ENCODE peak calls at places on chromosomes 7 and 10, in eight cellular contexts. One of them, this sample, is unnamed.
A peak's percentile ranks its signal among the peaks of the same experiment; 100 is the strongest.

GRCh38 chr10:28891058-28891713 is 213.9 kb downstream of the BAMBI start:
- DNase-seq in pancreas: no peak
- DNase-seq in stomach: no peak
- DNase-seq in fibroblast of mammary gland: no peak
- DNase-seq in cardiac fibroblast: no peak
- DNase-seq in AG04449: no peak
- DNase-seq in breast epithelium: no peak
- DNase-seq in left lung: no peak
- DNase-seq in this sample: no peak

GRCh38 chr10:132870426-132870825 is 71.9 kb downstream of the CFAP46 start:
- DNase-seq in pancreas: no peak
- DNase-seq in stomach: peak; percentile 4
- DNase-seq in fibroblast of mammary gland: no peak
- DNase-seq in cardiac fibroblast: no peak
- DNase-seq in AG04449: no peak
- DNase-seq in breast epithelium: no peak
- DNase-seq in left lung: peak; percentile 2
- DNase-seq in this sample: no peak

GRCh38 chr7:134153493-134154093 is 26.5 kb downstream of the LRGUK start:
- DNase-seq in pancreas: no peak
- DNase-seq in stomach: no peak
- DNase-seq in fibroblast of mammary gland: no peak
- DNase-seq in cardiac fibroblast: no peak
- DNase-seq in AG04449: no peak
- DNase-seq in breast epithelium: no peak
- DNase-seq in left lung: no peak
- DNase-seq in this sample: no peak

GRCh38 chr7:111424768-111425167 is 137.5 kb downstream of the IMMP2L start:
- DNase-seq in pancreas: no peak
- DNase-seq in stomach: no peak
- DNase-seq in fibroblast of mammary gland: peak; percentile 26
- DNase-seq in cardiac fibroblast: peak; percentile 12
- DNase-seq in AG04449: no peak
- DNase-seq in breast epithelium: no peak
- DNase-seq in left lung: no peak
- DNase-seq in this sample: no peak

GRCh38 chr10:132121511-132121830 is 55.7 kb downstream of the JAKMIP3 start:
- DNase-seq in pancreas: peak; percentile 12
- DNase-seq in stomach: no peak
- DNase-seq in fibroblast of mammary gland: no peak
- DNase-seq in cardiac fibroblast: no peak
- DNase-seq in AG04449: no peak
- DNase-seq in breast epithelium: no peak
- DNase-seq in left lung: no peak
- DNase-seq in this sample: no peak

GRCh38 chr7:73904219-73905136 is 43.5 kb downstream of the TMEM270 start:
- DNase-seq in pancreas: no peak
- DNase-seq in stomach: no peak
- DNase-seq in fibroblast of mammary gland: peak; percentile 43
- DNase-seq in cardiac fibroblast: peak; percentile 35
- DNase-seq in AG04449: no peak
- DNase-seq in breast epithelium: no peak
- DNase-seq in left lung: peak; percentile 28
- DNase-seq in this sample: no peak

GRCh38 chr10:119981826-119982225 is 89.3 kb downstream of the SEC23IP start:
- DNase-seq in pancreas: no peak
- DNase-seq in stomach: no peak
- DNase-seq in fibroblast of mammary gland: no peak
- DNase-seq in cardiac fibroblast: no peak
- DNase-seq in AG04449: no peak
- DNase-seq in breast epithelium: no peak
- DNase-seq in left lung: no peak
- DNase-seq in this sample: no peak

GRCh38 chr7:23235688-23236280 is 10.8 kb upstream of the GPNMB start:
- DNase-seq in pancreas: no peak
- DNase-seq in stomach: no peak
- DNase-seq in fibroblast of mammary gland: peak; percentile 98
- DNase-seq in cardiac fibroblast: peak; percentile 23
- DNase-seq in AG04449: no peak
- DNase-seq in breast epithelium: peak; percentile 62
- DNase-seq in left lung: no peak
- DNase-seq in this sample: no peak

GRCh38 chr7:100400656-100401055 is 27.4 kb downstream of the PILRA start:
- DNase-seq in pancreas: no peak
- DNase-seq in stomach: no peak
- DNase-seq in fibroblast of mammary gland: no peak
- DNase-seq in cardiac fibroblast: peak; percentile 14
- DNase-seq in AG04449: no peak
- DNase-seq in breast epithelium: no peak
- DNase-seq in left lung: no peak
- DNase-seq in this sample: no peak

GRCh38 chr7:140196361-140197217 is 19.8 kb upstream of the KDM7A start:
- DNase-seq in pancreas: no peak
- DNase-seq in stomach: no peak
- DNase-seq in fibroblast of mammary gland: peak; percentile 83
- DNase-seq in cardiac fibroblast: peak; percentile 92
- DNase-seq in AG04449: no peak
- DNase-seq in breast epithelium: no peak
- DNase-seq in left lung: peak; percentile 66
- DNase-seq in this sample: no peak

GRCh38 chr7:100583132-100584045 is 2.5 kb downstream of the LRCH4 start:
- DNase-seq in pancreas: no peak
- DNase-seq in stomach: peak; percentile 61
- DNase-seq in fibroblast of mammary gland: peak; percentile 51
- DNase-seq in cardiac fibroblast: peak; percentile 85
- DNase-seq in AG04449: no peak
- DNase-seq in breast epithelium: no peak
- DNase-seq in left lung: peak; percentile 88
- DNase-seq in this sample: no peak

GRCh38 chr7:1329966-1330915 is 97.6 kb downstream of the UNCX start:
- DNase-seq in pancreas: no peak
- DNase-seq in stomach: no peak
- DNase-seq in fibroblast of mammary gland: no peak
- DNase-seq in cardiac fibroblast: no peak
- DNase-seq in AG04449: no peak
- DNase-seq in breast epithelium: no peak
- DNase-seq in left lung: no peak
- DNase-seq in this sample: no peak

GRCh38 chr10:132643709-132644543 is 106.3 kb downstream of the INPP5A start:
- DNase-seq in pancreas: no peak
- DNase-seq in stomach: no peak
- DNase-seq in fibroblast of mammary gland: no peak
- DNase-seq in cardiac fibroblast: no peak
- DNase-seq in AG04449: no peak
- DNase-seq in breast epithelium: peak; percentile 39
- DNase-seq in left lung: peak; percentile 22
- DNase-seq in this sample: no peak

GRCh38 chr10:24503627-24504320 is 219.9 kb downstream of the ARHGAP21 start:
- DNase-seq in pancreas: no peak
- DNase-seq in stomach: peak; percentile 64
- DNase-seq in fibroblast of mammary gland: peak; percentile 58
- DNase-seq in cardiac fibroblast: peak; percentile 52
- DNase-seq in AG04449: no peak
- DNase-seq in breast epithelium: no peak
- DNase-seq in left lung: peak; percentile 46
- DNase-seq in this sample: no peak

GRCh38 chr10:103448751-103449150 is 3.4 kb downstream of the CALHM2 start:
- DNase-seq in pancreas: no peak
- DNase-seq in stomach: no peak
- DNase-seq in fibroblast of mammary gland: peak; percentile 99
- DNase-seq in cardiac fibroblast: peak; percentile 90
- DNase-seq in AG04449: peak; percentile 47
- DNase-seq in breast epithelium: no peak
- DNase-seq in left lung: peak; percentile 64
- DNase-seq in this sample: no peak

GRCh38 chr10:77530011-77530410 is 107.6 kb downstream of the KCNMA1 start:
- DNase-seq in pancreas: no peak
- DNase-seq in stomach: no peak
- DNase-seq in fibroblast of mammary gland: no peak
- DNase-seq in cardiac fibroblast: no peak
- DNase-seq in AG04449: no peak
- DNase-seq in breast epithelium: no peak
- DNase-seq in left lung: no peak
- DNase-seq in this sample: no peak

GRCh38 chr7:131110294-131111080 is 217.2 kb upstream of the MKLN1 start:
- DNase-seq in pancreas: no peak
- DNase-seq in stomach: no peak
- DNase-seq in fibroblast of mammary gland: peak; percentile 68
- DNase-seq in cardiac fibroblast: peak; percentile 63
- DNase-seq in AG04449: no peak
- DNase-seq in breast epithelium: no peak
- DNase-seq in left lung: no peak
- DNase-seq in this sample: no peak

GRCh38 chr7:117153016-117153415 is 169.8 kb downstream of the WNT2 start:
- DNase-seq in pancreas: no peak
- DNase-seq in stomach: no peak
- DNase-seq in fibroblast of mammary gland: no peak
- DNase-seq in cardiac fibroblast: no peak
- DNase-seq in AG04449: no peak
- DNase-seq in breast epithelium: no peak
- DNase-seq in left lung: no peak
- DNase-seq in this sample: no peak

GRCh38 chr7:117152213-117153007 is 170.4 kb downstream of the WNT2 start:
- DNase-seq in pancreas: no peak
- DNase-seq in stomach: no peak
- DNase-seq in fibroblast of mammary gland: no peak
- DNase-seq in cardiac fibroblast: no peak
- DNase-seq in AG04449: no peak
- DNase-seq in breast epithelium: no peak
- DNase-seq in left lung: no peak
- DNase-seq in this sample: no peak

GRCh38 chr7:117145952-117146475 is 176.8 kb downstream of the WNT2 start:
- DNase-seq in pancreas: no peak
- DNase-seq in stomach: no peak
- DNase-seq in fibroblast of mammary gland: no peak
- DNase-seq in cardiac fibroblast: no peak
- DNase-seq in AG04449: no peak
- DNase-seq in breast epithelium: no peak
- DNase-seq in left lung: no peak
- DNase-seq in this sample: no peak

GRCh38 chr7:117149692-117150091 is 173.2 kb downstream of the WNT2 start:
- DNase-seq in pancreas: no peak
- DNase-seq in stomach: no peak
- DNase-seq in fibroblast of mammary gland: no peak
- DNase-seq in cardiac fibroblast: no peak
- DNase-seq in AG04449: no peak
- DNase-seq in breast epithelium: no peak
- DNase-seq in left lung: no peak
- DNase-seq in this sample: no peak

DNA sequence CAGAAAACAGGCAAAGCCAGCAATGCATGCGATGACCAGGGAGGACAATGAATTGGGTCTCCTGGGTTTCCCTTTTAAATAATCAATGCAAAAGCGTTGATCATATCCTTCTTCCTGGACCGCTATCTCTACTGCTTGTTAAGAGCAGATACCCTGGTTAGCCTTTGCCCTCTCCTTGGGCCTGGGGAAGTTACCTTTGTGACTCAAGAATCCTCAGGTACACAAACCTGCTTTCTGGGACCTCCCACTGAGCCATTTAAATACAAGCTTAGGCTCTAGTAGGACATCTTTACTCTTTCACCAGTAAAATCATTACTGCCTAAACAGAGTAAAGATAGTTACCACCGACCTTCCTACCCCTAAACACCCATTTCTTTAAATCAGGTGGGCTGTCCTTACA is 173.9 kb downstream of the WNT2 start:
- DNase-seq in pancreas: no peak
- DNase-seq in stomach: no peak
- DNase-seq in fibroblast of mammary gland: no peak
- DNase-seq in cardiac fibroblast: no peak
- DNase-seq in AG04449: no peak
- DNase-seq in breast epithelium: no peak
- DNase-seq in left lung: no peak
- DNase-seq in this sample: no peak
- TF ChIP-seq CTCF in pancreas: no peak
- TF ChIP-seq CTCF in stomach: no peak
- TF ChIP-seq CTCF in fibroblast of mammary gland: no peak
- TF ChIP-seq CTCF in cardiac fibroblast: no peak
- TF ChIP-seq CTCF in AG04449: no peak
- TF ChIP-seq CTCF in breast epithelium: no peak
- TF ChIP-seq CTCF in left lung: no peak
- TF ChIP-seq CTCF in this sample: no peak

DNA sequence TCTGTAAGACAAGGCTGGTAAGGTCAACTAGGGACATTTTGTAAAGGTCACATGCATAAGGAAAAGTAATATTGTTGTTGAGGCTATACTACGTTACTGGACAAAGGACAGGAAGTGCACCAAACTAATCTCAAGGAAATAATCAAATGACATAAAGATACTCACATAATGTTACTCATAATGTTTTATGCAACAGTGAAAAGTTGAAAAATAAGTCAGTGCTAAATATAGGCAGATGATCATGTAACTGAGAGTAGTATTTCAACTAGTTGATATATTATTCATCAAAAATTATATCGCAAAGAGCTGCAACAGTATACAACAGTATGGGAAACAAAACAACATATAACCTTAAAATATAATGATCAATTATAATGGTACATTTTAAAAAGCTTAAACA is 215.7 kb downstream of the PTN start:
- DNase-seq in pancreas: no peak
- DNase-seq in stomach: no peak
- DNase-seq in fibroblast of mammary gland: no peak
- DNase-seq in cardiac fibroblast: no peak
- DNase-seq in AG04449: no peak
- DNase-seq in breast epithelium: no peak
- DNase-seq in left lung: no peak
- DNase-seq in this sample: no peak
- TF ChIP-seq CTCF in pancreas: no peak
- TF ChIP-seq CTCF in stomach: no peak
- TF ChIP-seq CTCF in fibroblast of mammary gland: no peak
- TF ChIP-seq CTCF in cardiac fibroblast: no peak
- TF ChIP-seq CTCF in AG04449: no peak
- TF ChIP-seq CTCF in breast epithelium: no peak
- TF ChIP-seq CTCF in left lung: no peak
- TF ChIP-seq CTCF in this sample: no peak

GRCh38 chr7:52018680-52019054 is 702.1 kb upstream of the COBL start:
- DNase-seq in pancreas: no peak
- DNase-seq in stomach: no peak
- DNase-seq in fibroblast of mammary gland: no peak
- DNase-seq in cardiac fibroblast: no peak
- DNase-seq in AG04449: no peak
- DNase-seq in breast epithelium: no peak
- DNase-seq in left lung: no peak
- DNase-seq in this sample: no peak
- TF ChIP-seq CTCF in pancreas: no peak
- TF ChIP-seq CTCF in stomach: no peak
- TF ChIP-seq CTCF in fibroblast of mammary gland: no peak
- TF ChIP-seq CTCF in cardiac fibroblast: no peak
- TF ChIP-seq CTCF in AG04449: no peak
- TF ChIP-seq CTCF in breast epithelium: no peak
- TF ChIP-seq CTCF in left lung: no peak
- TF ChIP-seq CTCF in this sample: no peak

DNA sequence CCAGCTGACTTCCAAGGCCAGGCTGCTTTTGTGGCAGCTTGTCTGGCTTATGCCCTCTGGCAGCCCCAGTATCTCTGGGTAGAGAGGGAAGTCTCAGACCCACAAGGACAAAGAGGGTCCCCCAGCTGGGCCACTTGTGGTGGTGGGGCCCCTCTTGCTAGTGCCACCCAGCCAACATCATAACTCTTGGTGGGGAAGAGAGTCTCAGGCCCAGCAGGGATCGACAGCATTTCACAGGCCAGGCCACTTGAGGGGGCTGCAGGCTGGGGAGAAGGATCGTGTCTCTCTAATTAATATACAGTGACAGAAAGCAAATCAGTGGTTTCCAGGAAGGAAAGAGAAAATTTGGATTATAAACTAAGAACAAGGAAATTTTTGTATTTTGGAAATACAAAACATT is 76.0 kb downstream of the TYW1B start:
- DNase-seq in pancreas: no peak
- DNase-seq in stomach: no peak
- DNase-seq in fibroblast of mammary gland: no peak
- DNase-seq in cardiac fibroblast: peak; percentile 8
- DNase-seq in AG04449: no peak
- DNase-seq in breast epithelium: no peak
- DNase-seq in left lung: no peak
- DNase-seq in this sample: no peak
- TF ChIP-seq CTCF in pancreas: no peak
- TF ChIP-seq CTCF in stomach: no peak
- TF ChIP-seq CTCF in fibroblast of mammary gland: no peak
- TF ChIP-seq CTCF in cardiac fibroblast: peak; percentile 11
- TF ChIP-seq CTCF in AG04449: peak; percentile 31
- TF ChIP-seq CTCF in breast epithelium: no peak
- TF ChIP-seq CTCF in left lung: no peak
- TF ChIP-seq CTCF in this sample: no peak